ENCODE peak calls at places on chromosomes 7 and 10, in four cellular contexts. One of them, this sample, is unnamed.

GRCh38 chr7:55048221-55048859 is 29.5 kb downstream of the EGFR start:
- DNase-seq in HepG2: peak; percentile 75
- DNase-seq in GM12878: no peak
- DNase-seq in K562: no peak
- DNase-seq in this sample: no peak

GRCh38 chr10:44415121-44415520 is 30.2 kb upstream of the CXCL12 start:
- DNase-seq in HepG2: no peak
- DNase-seq in GM12878: no peak
- DNase-seq in K562: no peak
- DNase-seq in this sample: no peak

GRCh38 chr7:4406288-4407058 is 275.6 kb upstream of the FOXK1 start:
- DNase-seq in HepG2: peak; percentile 42
- DNase-seq in GM12878: no peak
- DNase-seq in K562: no peak
- DNase-seq in this sample: no peak

GRCh38 chr7:155941688-155942087 is 129.4 kb upstream of the SHH start:
- DNase-seq in HepG2: no peak
- DNase-seq in GM12878: no peak
- DNase-seq in K562: no peak
- DNase-seq in this sample: no peak

GRCh38 chr10:69742928-69743602 is 58.6 kb upstream of the COL13A1 start:
- DNase-seq in HepG2: no peak
- DNase-seq in GM12878: no peak
- DNase-seq in K562: peak; percentile 37
- DNase-seq in this sample: peak; percentile 73

GRCh38 chr7:22613466-22613865 is 113.5 kb upstream of the STEAP1B start:
- DNase-seq in HepG2: no peak
- DNase-seq in GM12878: no peak
- DNase-seq in K562: no peak
- DNase-seq in this sample: no peak

GRCh38 chr10:72688208-72688651 is 3.7 kb upstream of the MCU start:
- DNase-seq in HepG2: peak; percentile 86
- DNase-seq in GM12878: no peak
- DNase-seq in K562: peak; percentile 25
- DNase-seq in this sample: no peak

GRCh38 chr7:30659312-30659711 is 22.9 kb downstream of the CRHR2 start:
- DNase-seq in HepG2: no peak
- DNase-seq in GM12878: no peak
- DNase-seq in K562: no peak
- DNase-seq in this sample: no peak

GRCh38 chr10:102837230-102837721 is at the start of gene CYP17A1:
- DNase-seq in HepG2: no peak
- DNase-seq in GM12878: no peak
- DNase-seq in K562: peak; percentile 32
- DNase-seq in this sample: no peak

GRCh38 chr10:121774813-121775212 is 153.0 kb downstream of the ATE1 start:
- DNase-seq in HepG2: no peak
- DNase-seq in GM12878: no peak
- DNase-seq in K562: no peak
- DNase-seq in this sample: no peak

GRCh38 chr10:103917326-103918052 is 495 bp downstream of the STN1 start:
- DNase-seq in HepG2: peak; percentile 18
- DNase-seq in GM12878: no peak
- DNase-seq in K562: peak; percentile 14
- DNase-seq in this sample: peak; percentile 55

GRCh38 chr7:19119901-19120486 is 2.6 kb upstream of the TWIST1 start:
- DNase-seq in HepG2: no peak
- DNase-seq in GM12878: no peak
- DNase-seq in K562: no peak
- DNase-seq in this sample: no peak

GRCh38 chr10:100811261-100811660 is 65.9 kb downstream of the PAX2 start:
- DNase-seq in HepG2: no peak
- DNase-seq in GM12878: no peak
- DNase-seq in K562: no peak
- DNase-seq in this sample: no peak

GRCh38 chr7:157791666-157792065 is 454.9 kb downstream of the DNAJB6 start:
- DNase-seq in HepG2: no peak
- DNase-seq in GM12878: no peak
- DNase-seq in K562: no peak
- DNase-seq in this sample: no peak

GRCh38 chr10:112981553-112981952 is 31.5 kb downstream of the TCF7L2 start:
- DNase-seq in HepG2: no peak
- DNase-seq in GM12878: peak; percentile 89
- DNase-seq in K562: no peak
- DNase-seq in this sample: no peak

GRCh38 chr10:115963848-115964247 is 309.2 kb downstream of the GFRA1 start:
- DNase-seq in HepG2: no peak
- DNase-seq in GM12878: no peak
- DNase-seq in K562: no peak
- DNase-seq in this sample: peak; percentile 42

GRCh38 chr7:112022128-112022527 is 184.1 kb downstream of the DOCK4 start:
- DNase-seq in HepG2: peak; percentile 24
- DNase-seq in GM12878: no peak
- DNase-seq in K562: no peak
- DNase-seq in this sample: peak; percentile 24

GRCh38 chr7:130009848-130010688 is 41.1 kb downstream of the ZC3HC1 start:
- DNase-seq in HepG2: peak; percentile 13
- DNase-seq in GM12878: peak; percentile 17
- DNase-seq in K562: peak; percentile 87
- DNase-seq in this sample: no peak

GRCh38 chr10:71075066-71075758 is 137.2 kb upstream of the UNC5B start:
- DNase-seq in HepG2: no peak
- DNase-seq in GM12878: no peak
- DNase-seq in K562: no peak
- DNase-seq in this sample: no peak

DNA sequence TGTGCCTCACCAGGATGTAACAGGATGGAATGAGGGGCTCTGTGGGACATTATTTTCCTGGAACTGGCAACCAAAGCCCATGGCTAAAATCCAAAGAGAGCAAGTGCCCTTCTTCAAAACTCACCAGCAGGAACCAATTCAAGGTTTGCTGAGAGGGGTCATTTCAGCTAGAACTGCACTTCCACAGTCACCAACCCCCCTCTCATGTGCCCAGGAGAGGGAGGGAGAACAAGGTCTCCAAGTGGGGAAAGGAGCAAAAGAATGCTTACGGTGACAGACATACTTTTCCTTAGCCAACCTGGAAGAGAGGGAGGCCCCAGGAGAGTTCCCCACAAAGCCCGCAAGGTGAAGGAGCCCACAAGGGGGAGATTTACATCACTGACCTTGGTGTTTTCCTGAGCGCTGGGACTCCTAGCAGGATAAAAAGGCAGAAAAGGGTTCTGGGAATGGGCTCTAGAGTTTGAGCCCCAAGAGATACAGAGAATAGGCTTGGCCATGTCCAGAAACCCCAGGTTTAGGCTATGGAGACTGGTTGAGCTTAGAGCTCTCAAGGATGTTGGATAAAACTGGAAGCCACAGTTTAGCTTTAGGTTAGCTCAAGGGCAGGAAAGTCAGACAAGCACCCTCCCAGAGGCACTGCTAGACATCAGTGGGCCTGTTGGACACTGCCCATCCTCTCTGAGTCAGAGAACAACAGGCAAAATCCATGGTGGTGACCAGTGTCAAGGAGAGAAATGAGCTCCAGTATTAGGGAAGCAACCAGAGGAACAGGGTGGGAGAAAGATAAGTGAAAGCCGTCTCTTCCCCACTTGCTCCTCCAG is 63.9 kb upstream of the GHITM start:
- DNase-seq in HepG2: no peak
- DNase-seq in GM12878: no peak
- DNase-seq in K562: no peak
- DNase-seq in this sample: no peak
- TF ChIP-seq SP1 in HepG2: no peak
- TF ChIP-seq SP1 in GM12878: no peak
- TF ChIP-seq SP1 in K562: no peak
- TF ChIP-seq SP1 in this sample: no peak

GRCh38 chr10:76786673-76787072 is 850.9 kb downstream of the KCNMA1 start:
- DNase-seq in HepG2: no peak
- DNase-seq in GM12878: no peak
- DNase-seq in K562: no peak
- DNase-seq in this sample: no peak
- TF ChIP-seq TARDBP in HepG2: no peak
- TF ChIP-seq TARDBP in GM12878: no peak
- TF ChIP-seq TARDBP in K562: no peak
- TF ChIP-seq TARDBP in this sample: no peak

GRCh38 chr10:32073676-32074075 is 17.5 kb upstream of the KIF5B start:
- DNase-seq in HepG2: no peak
- DNase-seq in GM12878: no peak
- DNase-seq in K562: no peak
- DNase-seq in this sample: no peak
- TF ChIP-seq SP1 in HepG2: no peak
- TF ChIP-seq SP1 in GM12878: no peak
- TF ChIP-seq SP1 in K562: no peak
- TF ChIP-seq SP1 in this sample: no peak

GRCh38 chr7:134175724-134176350 is 48.7 kb downstream of the LRGUK start:
- DNase-seq in HepG2: no peak
- DNase-seq in GM12878: no peak
- DNase-seq in K562: no peak
- DNase-seq in this sample: no peak

GRCh38 chr7:134179321-134179720 is 52.2 kb downstream of the LRGUK start:
- DNase-seq in HepG2: no peak
- DNase-seq in GM12878: no peak
- DNase-seq in K562: no peak
- DNase-seq in this sample: no peak

GRCh38 chr7:134174797-134175261 is 47.7 kb downstream of the LRGUK start:
- DNase-seq in HepG2: peak; percentile 10
- DNase-seq in GM12878: peak; percentile 38
- DNase-seq in K562: peak; percentile 61
- DNase-seq in this sample: no peak
- TF ChIP-seq TARDBP in HepG2: no peak
- TF ChIP-seq TARDBP in GM12878: no peak
- TF ChIP-seq TARDBP in K562: no peak
- TF ChIP-seq TARDBP in this sample: no peak

DNA sequence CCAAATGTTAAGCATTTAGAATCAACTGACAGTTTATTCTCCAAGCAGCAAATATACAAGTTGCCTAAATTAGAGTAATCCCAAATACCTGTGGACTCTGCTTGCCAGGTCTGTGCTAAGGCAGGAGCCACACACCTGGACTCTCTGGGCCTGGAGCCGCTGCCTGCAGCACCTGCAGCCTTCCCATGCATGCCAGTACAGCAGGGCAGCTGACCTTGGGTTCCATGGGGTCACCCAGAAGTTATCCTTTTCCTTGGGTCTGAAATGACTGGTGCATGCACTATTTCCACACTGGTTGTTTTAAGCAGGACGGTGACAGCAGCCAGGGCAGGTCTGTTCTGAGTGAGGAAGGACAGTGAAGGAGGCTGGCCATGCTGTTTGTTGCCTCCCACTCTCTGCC is 573.2 kb downstream of the GLRX3 start:
- DNase-seq in HepG2: no peak
- DNase-seq in GM12878: no peak
- DNase-seq in K562: no peak
- DNase-seq in this sample: no peak
- TF ChIP-seq SP1 in HepG2: no peak
- TF ChIP-seq SP1 in GM12878: no peak
- TF ChIP-seq SP1 in K562: no peak
- TF ChIP-seq SP1 in this sample: no peak

This sample was measured in HEK293T.